ENCODE peak calls at places on chromosomes 7 and 10, in five cellular contexts. C is CD8-positive, alpha-beta T cell; T is naive thymus-derived CD4-positive, alpha-beta T cell; A is NCI-H1092; G is amniotic stem cell. J is an unnamed sample.

GRCh38 chr10:87531908-87532622 is 27.4 kb downstream of the MINPP1 start:
- DNase-seq in C (no peak), G (no peak), A (no peak), T (no peak), J (peak; percentile 30)

GRCh38 chr7:92740713-92741126 is 95.7 kb downstream of the CDK6 start:
- DNase-seq in A (no peak), T (no peak), C (no peak), G (peak; percentile 52), J (no peak)

GRCh38 chr7:134845461-134845860 is 66.0 kb downstream of the CALD1 start:
- DNase-seq in T (peak; percentile 8), A (no peak), G (no peak), C (no peak), J (no peak)

GRCh38 chr10:67666416-67667043 is 29.5 kb downstream of the CTNNA3 start:
- DNase-seq in T (peak; percentile 8), C (no peak), A (no peak), G (peak; percentile 23), J (no peak)

GRCh38 chr7:88184848-88185304 is 35.0 kb downstream of the SRI start:
- DNase-seq in G (no peak), T (no peak), C (no peak), A (no peak), J (no peak)

GRCh38 chr10:77616766-77617165 is 20.8 kb downstream of the KCNMA1 start:
- DNase-seq in G (no peak), T (no peak), C (no peak), A (no peak), J (no peak)

GRCh38 chr7:98568891-98569290 is 48.2 kb upstream of the NPTX2 start:
- DNase-seq in G (no peak), C (no peak), T (no peak), A (peak; percentile 58), J (no peak)

GRCh38 chr10:88979153-88979562 is 11.4 kb upstream of the FAS start:
- DNase-seq in C (no peak), T (no peak), G (peak; percentile 63), A (no peak), J (no peak)

GRCh38 chr10:124686707-124687376 is 57.3 kb downstream of the FAM53B start:
- DNase-seq in C (no peak), G (no peak), T (no peak), A (no peak), J (peak; percentile 45)

GRCh38 chr7:74525881-74526280 is 72.2 kb downstream of the GTF2IRD1 start:
- DNase-seq in A (no peak), C (no peak), G (no peak), T (no peak), J (no peak)

GRCh38 chr10:92552310-92552709 is 21.6 kb downstream of the IDE start:
- DNase-seq in G (no peak), C (no peak), A (no peak), T (no peak), J (no peak)

GRCh38 chr10:78626471-78626870 is 442.3 kb upstream of the ZMIZ1 start:
- DNase-seq in G (no peak), C (no peak), A (no peak), T (no peak), J (no peak)

GRCh38 chr10:17428096-17428615 is 26.2 kb downstream of the ST8SIA6 start:
- DNase-seq in T (peak; percentile 17), G (no peak), C (no peak), A (no peak), J (no peak)

J was measured in pulmonary artery endothelial cell.